ENCODE peak calls at places on chromosome 17, in seven cellular contexts. One of them, this sample, is unnamed.

GRCh38 chr17:47999612-48000011 is 28.7 kb downstream of the CDK5RAP3 start:
- DNase-seq in neural crest cell: no peak
- DNase-seq in tibial artery: no peak
- DNase-seq in cardiac fibroblast: no peak
- DNase-seq in omental fat pad: no peak
- DNase-seq in heart right ventricle: no peak
- DNase-seq in ovary: no peak
- DNase-seq in this sample: no peak

GRCh38 chr17:41785876-41786226 is 660 bp downstream of the JUP start:
- DNase-seq in ovary: peak; percentile 57
- DNase-seq in heart right ventricle: no peak
- DNase-seq in omental fat pad: no peak
- DNase-seq in tibial artery: no peak
- DNase-seq in neural crest cell: no peak
- DNase-seq in cardiac fibroblast: peak; percentile 33
- DNase-seq in this sample: no peak

GRCh38 chr17:4230142-4230541 is 33.6 kb downstream of the ANKFY1 start:
- DNase-seq in heart right ventricle: peak; percentile 58
- DNase-seq in ovary: peak; percentile 50
- DNase-seq in tibial artery: peak; percentile 71
- DNase-seq in cardiac fibroblast: peak; percentile 99
- DNase-seq in neural crest cell: no peak
- DNase-seq in omental fat pad: no peak
- DNase-seq in this sample: peak; percentile 42

GRCh38 chr17:16427020-16427419 is 11.6 kb downstream of the TRPV2 start:
- DNase-seq in omental fat pad: no peak
- DNase-seq in neural crest cell: no peak
- DNase-seq in heart right ventricle: no peak
- DNase-seq in tibial artery: no peak
- DNase-seq in cardiac fibroblast: no peak
- DNase-seq in ovary: no peak
- DNase-seq in this sample: no peak

GRCh38 chr17:21524211-21524591 is 148.0 kb downstream of the KCNJ12 start:
- DNase-seq in neural crest cell: no peak
- DNase-seq in ovary: no peak
- DNase-seq in tibial artery: no peak
- DNase-seq in heart right ventricle: no peak
- DNase-seq in cardiac fibroblast: peak; percentile 32
- DNase-seq in omental fat pad: no peak
- DNase-seq in this sample: no peak

GRCh38 chr17:15122857-15123256 is 142.3 kb downstream of the PMP22 start:
- DNase-seq in omental fat pad: no peak
- DNase-seq in neural crest cell: no peak
- DNase-seq in heart right ventricle: no peak
- DNase-seq in cardiac fibroblast: no peak
- DNase-seq in tibial artery: no peak
- DNase-seq in ovary: no peak
- DNase-seq in this sample: no peak

GRCh38 chr17:45077643-45078042 is 16.5 kb downstream of the NMT1 start:
- DNase-seq in heart right ventricle: no peak
- DNase-seq in ovary: no peak
- DNase-seq in omental fat pad: no peak
- DNase-seq in cardiac fibroblast: no peak
- DNase-seq in neural crest cell: no peak
- DNase-seq in tibial artery: no peak
- DNase-seq in this sample: no peak

GRCh38 chr17:14918540-14918939 is 346.6 kb downstream of the PMP22 start:
- DNase-seq in cardiac fibroblast: peak; percentile 22
- DNase-seq in omental fat pad: no peak
- DNase-seq in tibial artery: no peak
- DNase-seq in heart right ventricle: no peak
- DNase-seq in neural crest cell: no peak
- DNase-seq in ovary: no peak
- DNase-seq in this sample: no peak

GRCh38 chr17:7405413-7405881 is 1.6 kb upstream of the TMEM256 start:
- DNase-seq in tibial artery: no peak
- DNase-seq in omental fat pad: no peak
- DNase-seq in neural crest cell: no peak
- DNase-seq in heart right ventricle: no peak
- DNase-seq in cardiac fibroblast: no peak
- DNase-seq in ovary: peak; percentile 65
- DNase-seq in this sample: no peak

GRCh38 chr17:57270801-57271245 is 14.5 kb downstream of the MSI2 start:
- DNase-seq in cardiac fibroblast: no peak
- DNase-seq in omental fat pad: no peak
- DNase-seq in neural crest cell: no peak
- DNase-seq in heart right ventricle: no peak
- DNase-seq in tibial artery: no peak
- DNase-seq in ovary: no peak
- DNase-seq in this sample: no peak

GRCh38 chr17:50949128-50950001 is 83.2 kb upstream of the TOB1 start:
- DNase-seq in tibial artery: no peak
- DNase-seq in cardiac fibroblast: no peak
- DNase-seq in ovary: no peak
- DNase-seq in neural crest cell: no peak
- DNase-seq in omental fat pad: no peak
- DNase-seq in heart right ventricle: no peak
- DNase-seq in this sample: no peak

GRCh38 chr17:57889892-57890856 is 40.3 kb upstream of the MRPS23 start:
- DNase-seq in tibial artery: peak; percentile 87
- DNase-seq in cardiac fibroblast: peak; percentile 88
- DNase-seq in heart right ventricle: peak; percentile 87
- DNase-seq in neural crest cell: no peak
- DNase-seq in omental fat pad: peak; percentile 61
- DNase-seq in ovary: peak; percentile 96
- DNase-seq in this sample: peak; percentile 93

GRCh38 chr17:40827746-40828453 is 5.5 kb upstream of the KRT10 start:
- DNase-seq in neural crest cell: no peak
- DNase-seq in tibial artery: peak; percentile 43
- DNase-seq in omental fat pad: no peak
- DNase-seq in ovary: no peak
- DNase-seq in heart right ventricle: no peak
- DNase-seq in cardiac fibroblast: peak; percentile 38
- DNase-seq in this sample: no peak

GRCh38 chr17:72631568-72631967 is 460.9 kb downstream of the SLC39A11 start:
- DNase-seq in neural crest cell: no peak
- DNase-seq in heart right ventricle: no peak
- DNase-seq in omental fat pad: no peak
- DNase-seq in ovary: no peak
- DNase-seq in cardiac fibroblast: no peak
- DNase-seq in tibial artery: no peak
- DNase-seq in this sample: no peak

GRCh38 chr17:48636177-48637018 is 10.2 kb upstream of the HOXB9 start:
- DNase-seq in neural crest cell: peak; percentile 96
- DNase-seq in omental fat pad: no peak
- DNase-seq in heart right ventricle: no peak
- DNase-seq in cardiac fibroblast: peak; percentile 57
- DNase-seq in ovary: no peak
- DNase-seq in tibial artery: peak; percentile 52
- DNase-seq in this sample: peak; percentile 53

GRCh38 chr17:66885417-66885816 is 50.5 kb downstream of the CACNG5 start:
- DNase-seq in heart right ventricle: no peak
- DNase-seq in ovary: no peak
- DNase-seq in neural crest cell: no peak
- DNase-seq in cardiac fibroblast: no peak
- DNase-seq in tibial artery: no peak
- DNase-seq in omental fat pad: no peak
- DNase-seq in this sample: no peak

GRCh38 chr17:48818361-48818841 is 1.4 kb upstream of the TTLL6 start:
- DNase-seq in cardiac fibroblast: no peak
- DNase-seq in tibial artery: no peak
- DNase-seq in omental fat pad: no peak
- DNase-seq in heart right ventricle: no peak
- DNase-seq in neural crest cell: no peak
- DNase-seq in ovary: no peak
- DNase-seq in this sample: no peak

GRCh38 chr17:65856865-65857264 is 295.4 kb upstream of the AXIN2 start:
- DNase-seq in omental fat pad: no peak
- DNase-seq in cardiac fibroblast: peak; percentile 14
- DNase-seq in ovary: no peak
- DNase-seq in tibial artery: no peak
- DNase-seq in neural crest cell: no peak
- DNase-seq in heart right ventricle: no peak
- DNase-seq in this sample: no peak

GRCh38 chr17:65855245-65855644 is 293.8 kb upstream of the AXIN2 start:
- DNase-seq in heart right ventricle: no peak
- DNase-seq in neural crest cell: no peak
- DNase-seq in ovary: no peak
- DNase-seq in cardiac fibroblast: peak; percentile 2
- DNase-seq in omental fat pad: no peak
- DNase-seq in tibial artery: no peak
- DNase-seq in this sample: no peak

GRCh38 chr17:65851965-65852736 is 290.7 kb upstream of the AXIN2 start:
- DNase-seq in heart right ventricle: no peak
- DNase-seq in omental fat pad: no peak
- DNase-seq in tibial artery: no peak
- DNase-seq in cardiac fibroblast: no peak
- DNase-seq in neural crest cell: no peak
- DNase-seq in ovary: no peak
- DNase-seq in this sample: no peak

GRCh38 chr17:65855675-65856074 is 294.2 kb upstream of the AXIN2 start:
- DNase-seq in ovary: no peak
- DNase-seq in cardiac fibroblast: no peak
- DNase-seq in tibial artery: no peak
- DNase-seq in omental fat pad: no peak
- DNase-seq in heart right ventricle: no peak
- DNase-seq in neural crest cell: no peak
- DNase-seq in this sample: no peak

GRCh38 chr17:65857713-65858112 is 296.3 kb upstream of the AXIN2 start:
- DNase-seq in neural crest cell: no peak
- DNase-seq in omental fat pad: no peak
- DNase-seq in tibial artery: no peak
- DNase-seq in ovary: no peak
- DNase-seq in heart right ventricle: no peak
- DNase-seq in cardiac fibroblast: no peak
- DNase-seq in this sample: no peak
- TF ChIP-seq CTCF in neural crest cell: no peak
- TF ChIP-seq CTCF in omental fat pad: no peak
- TF ChIP-seq CTCF in tibial artery: no peak
- TF ChIP-seq CTCF in ovary: no peak
- TF ChIP-seq CTCF in heart right ventricle: no peak
- TF ChIP-seq CTCF in cardiac fibroblast: no peak
- TF ChIP-seq CTCF in this sample: no peak

DNA sequence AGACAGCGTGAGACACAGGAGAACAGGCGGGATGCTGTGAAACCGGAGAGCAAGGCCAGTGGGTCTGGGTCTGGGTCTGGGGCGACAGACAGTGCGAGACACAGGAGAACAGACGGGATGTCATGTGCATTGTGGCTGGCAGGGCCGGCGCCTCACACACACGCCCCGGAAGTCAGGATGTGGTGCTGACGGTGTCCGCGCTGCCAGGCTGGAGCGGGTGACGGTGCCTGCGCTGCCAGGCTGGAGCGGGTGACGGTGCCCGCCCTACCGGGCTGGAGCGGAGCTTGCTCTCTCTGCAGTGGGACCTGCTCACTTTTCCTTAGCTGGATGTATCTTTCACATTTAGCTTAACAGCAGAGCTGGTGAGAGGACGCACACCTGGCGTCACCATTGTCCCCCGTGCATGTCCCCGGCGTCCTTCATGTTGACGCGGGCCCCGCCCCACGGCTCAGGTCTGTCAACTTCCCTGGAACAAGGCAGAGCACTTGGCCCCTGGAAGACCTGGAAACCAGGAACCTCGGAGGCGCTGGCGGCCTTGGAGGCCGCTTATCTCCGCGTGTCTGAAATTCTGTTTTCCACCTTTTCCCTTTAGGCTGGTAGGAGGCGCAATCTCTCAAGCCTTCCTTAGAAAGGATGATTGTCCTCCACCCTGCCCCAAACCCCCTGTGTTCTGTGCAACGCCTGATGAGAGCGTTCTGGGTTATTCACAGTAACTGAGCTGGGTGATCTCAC is 43.1 kb upstream of the ZNF750 start:
- DNase-seq in ovary: no peak
- DNase-seq in omental fat pad: no peak
- DNase-seq in tibial artery: no peak
- DNase-seq in cardiac fibroblast: no peak
- DNase-seq in neural crest cell: no peak
- DNase-seq in heart right ventricle: no peak
- DNase-seq in this sample: peak; percentile 26
- TF ChIP-seq CTCF in ovary: no peak
- TF ChIP-seq CTCF in omental fat pad: no peak
- TF ChIP-seq CTCF in tibial artery: no peak
- TF ChIP-seq CTCF in cardiac fibroblast: no peak
- TF ChIP-seq CTCF in neural crest cell: no peak
- TF ChIP-seq CTCF in heart right ventricle: no peak
- TF ChIP-seq CTCF in this sample: no peak

GRCh38 chr17:8630802-8631553 is 453 bp upstream of the MYH10 start:
- DNase-seq in tibial artery: peak; percentile 98
- DNase-seq in omental fat pad: peak; percentile 93
- DNase-seq in heart right ventricle: peak; percentile 99
- DNase-seq in neural crest cell: peak; percentile 95
- DNase-seq in ovary: peak; percentile 99
- DNase-seq in cardiac fibroblast: peak; percentile 100
- DNase-seq in this sample: peak; percentile 99
- TF ChIP-seq CTCF in tibial artery: no peak
- TF ChIP-seq CTCF in omental fat pad: no peak
- TF ChIP-seq CTCF in heart right ventricle: peak; percentile 36
- TF ChIP-seq CTCF in neural crest cell: peak; percentile 52
- TF ChIP-seq CTCF in ovary: no peak
- TF ChIP-seq CTCF in cardiac fibroblast: no peak
- TF ChIP-seq CTCF in this sample: no peak

GRCh38 chr17:75366432-75366831 is 39.0 kb downstream of the GRB2 start:
- DNase-seq in ovary: no peak
- DNase-seq in tibial artery: no peak
- DNase-seq in neural crest cell: no peak
- DNase-seq in heart right ventricle: no peak
- DNase-seq in cardiac fibroblast: no peak
- DNase-seq in omental fat pad: no peak
- DNase-seq in this sample: no peak

GRCh38 chr17:75367312-75367711 is 38.2 kb downstream of the GRB2 start:
- DNase-seq in tibial artery: no peak
- DNase-seq in heart right ventricle: no peak
- DNase-seq in omental fat pad: no peak
- DNase-seq in cardiac fibroblast: no peak
- DNase-seq in ovary: no peak
- DNase-seq in neural crest cell: no peak
- DNase-seq in this sample: no peak

GRCh38 chr17:75365009-75365930 is 40.2 kb downstream of the GRB2 start:
- DNase-seq in neural crest cell: no peak
- DNase-seq in omental fat pad: no peak
- DNase-seq in heart right ventricle: no peak
- DNase-seq in tibial artery: no peak
- DNase-seq in ovary: no peak
- DNase-seq in cardiac fibroblast: no peak
- DNase-seq in this sample: no peak

GRCh38 chr17:75364078-75364477 is 41.4 kb downstream of the GRB2 start:
- DNase-seq in omental fat pad: no peak
- DNase-seq in ovary: no peak
- DNase-seq in tibial artery: no peak
- DNase-seq in heart right ventricle: no peak
- DNase-seq in cardiac fibroblast: peak; percentile 49
- DNase-seq in neural crest cell: no peak
- DNase-seq in this sample: no peak

DNA sequence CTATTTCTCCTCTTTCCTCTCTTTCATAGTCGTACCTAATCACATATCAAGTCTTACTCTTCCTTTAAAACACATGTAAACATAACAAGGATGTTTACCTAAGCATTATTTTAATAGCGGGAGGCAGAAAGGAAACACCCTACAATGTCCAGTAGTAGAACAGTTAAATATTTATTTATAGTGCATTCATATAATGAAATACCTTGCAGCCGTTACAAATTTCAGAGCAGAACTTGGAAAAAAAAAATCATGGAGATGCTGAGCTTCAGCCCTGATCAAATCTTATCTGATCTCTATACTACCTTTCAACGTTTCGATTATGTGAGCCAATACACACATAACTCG is 39.6 kb downstream of the GRB2 start:
- DNase-seq in heart right ventricle: no peak
- DNase-seq in omental fat pad: no peak
- DNase-seq in neural crest cell: no peak
- DNase-seq in tibial artery: no peak
- DNase-seq in ovary: no peak
- DNase-seq in cardiac fibroblast: no peak
- DNase-seq in this sample: no peak
- TF ChIP-seq CTCF in heart right ventricle: no peak
- TF ChIP-seq CTCF in omental fat pad: no peak
- TF ChIP-seq CTCF in neural crest cell: no peak
- TF ChIP-seq CTCF in tibial artery: no peak
- TF ChIP-seq CTCF in ovary: no peak
- TF ChIP-seq CTCF in cardiac fibroblast: no peak
- TF ChIP-seq CTCF in this sample: no peak